ENCODE peak calls at places on chromosomes 2 and 18, in nine cellular contexts. One of them, this sample, is unnamed.

GRCh38 chr18:47215554-47216138 is 35.8 kb downstream of the SKOR2 start:
- DNase-seq in B cell: no peak
- DNase-seq in CD4-positive, alpha-beta T cell: no peak
- DNase-seq in testis: peak; percentile 28
- DNase-seq in HTR-8/SVneo: peak; percentile 14
- DNase-seq in cerebellum: peak; percentile 33
- DNase-seq in anterior cingulate cortex: peak; percentile 26
- DNase-seq in activated T-cell treated with anti-CD3 and anti-CD28 coated beads for 1 hour: no peak
- DNase-seq in activated naive CD4-positive, alpha-beta T cell treated with Interleukin-2 at 50 U/mL for 16 hours: no peak
- DNase-seq in this sample: no peak

GRCh38 chr2:119487434-119488244 is 36.6 kb downstream of the SCTR start:
- DNase-seq in B cell: no peak
- DNase-seq in CD4-positive, alpha-beta T cell: no peak
- DNase-seq in testis: no peak
- DNase-seq in HTR-8/SVneo: no peak
- DNase-seq in cerebellum: no peak
- DNase-seq in anterior cingulate cortex: no peak
- DNase-seq in activated T-cell treated with anti-CD3 and anti-CD28 coated beads for 1 hour: no peak
- DNase-seq in activated naive CD4-positive, alpha-beta T cell treated with Interleukin-2 at 50 U/mL for 16 hours: no peak
- DNase-seq in this sample: peak; percentile 74

GRCh38 chr18:34444622-34445021 is 219.9 kb upstream of the NOL4 start:
- DNase-seq in B cell: no peak
- DNase-seq in CD4-positive, alpha-beta T cell: no peak
- DNase-seq in testis: no peak
- DNase-seq in HTR-8/SVneo: no peak
- DNase-seq in cerebellum: no peak
- DNase-seq in anterior cingulate cortex: no peak
- DNase-seq in activated T-cell treated with anti-CD3 and anti-CD28 coated beads for 1 hour: no peak
- DNase-seq in activated naive CD4-positive, alpha-beta T cell treated with Interleukin-2 at 50 U/mL for 16 hours: no peak
- DNase-seq in this sample: no peak

GRCh38 chr2:237699870-237700582 is 72.6 kb downstream of the LRRFIP1 start:
- DNase-seq in B cell: no peak
- DNase-seq in CD4-positive, alpha-beta T cell: no peak
- DNase-seq in testis: no peak
- DNase-seq in HTR-8/SVneo: no peak
- DNase-seq in cerebellum: no peak
- DNase-seq in anterior cingulate cortex: no peak
- DNase-seq in activated T-cell treated with anti-CD3 and anti-CD28 coated beads for 1 hour: no peak
- DNase-seq in activated naive CD4-positive, alpha-beta T cell treated with Interleukin-2 at 50 U/mL for 16 hours: no peak
- DNase-seq in this sample: no peak

GRCh38 chr18:76610933-76611749 is 116.1 kb upstream of the ZNF516 start:
- DNase-seq in B cell: no peak
- DNase-seq in CD4-positive, alpha-beta T cell: no peak
- DNase-seq in testis: peak; percentile 44
- DNase-seq in HTR-8/SVneo: no peak
- DNase-seq in cerebellum: no peak
- DNase-seq in anterior cingulate cortex: no peak
- DNase-seq in activated T-cell treated with anti-CD3 and anti-CD28 coated beads for 1 hour: no peak
- DNase-seq in activated naive CD4-positive, alpha-beta T cell treated with Interleukin-2 at 50 U/mL for 16 hours: no peak
- DNase-seq in this sample: no peak

GRCh38 chr2:187774551-187775071 is 220.4 kb upstream of the TFPI start:
- DNase-seq in B cell: no peak
- DNase-seq in CD4-positive, alpha-beta T cell: no peak
- DNase-seq in testis: no peak
- DNase-seq in HTR-8/SVneo: no peak
- DNase-seq in cerebellum: no peak
- DNase-seq in anterior cingulate cortex: no peak
- DNase-seq in activated T-cell treated with anti-CD3 and anti-CD28 coated beads for 1 hour: no peak
- DNase-seq in activated naive CD4-positive, alpha-beta T cell treated with Interleukin-2 at 50 U/mL for 16 hours: no peak
- DNase-seq in this sample: no peak

GRCh38 chr2:206011018-206011614 is 74.9 kb downstream of the INO80D start:
- DNase-seq in B cell: no peak
- DNase-seq in CD4-positive, alpha-beta T cell: no peak
- DNase-seq in testis: no peak
- DNase-seq in HTR-8/SVneo: no peak
- DNase-seq in cerebellum: no peak
- DNase-seq in anterior cingulate cortex: no peak
- DNase-seq in activated T-cell treated with anti-CD3 and anti-CD28 coated beads for 1 hour: no peak
- DNase-seq in activated naive CD4-positive, alpha-beta T cell treated with Interleukin-2 at 50 U/mL for 16 hours: no peak
- DNase-seq in this sample: no peak

GRCh38 chr2:57443985-57444501 is 602.6 kb upstream of the VRK2 start:
- DNase-seq in B cell: no peak
- DNase-seq in CD4-positive, alpha-beta T cell: no peak
- DNase-seq in testis: no peak
- DNase-seq in HTR-8/SVneo: no peak
- DNase-seq in cerebellum: no peak
- DNase-seq in anterior cingulate cortex: no peak
- DNase-seq in activated T-cell treated with anti-CD3 and anti-CD28 coated beads for 1 hour: no peak
- DNase-seq in activated naive CD4-positive, alpha-beta T cell treated with Interleukin-2 at 50 U/mL for 16 hours: no peak
- DNase-seq in this sample: no peak

GRCh38 chr2:38315707-38316333 is 61.3 kb downstream of the ATL2 start:
- DNase-seq in B cell: no peak
- DNase-seq in CD4-positive, alpha-beta T cell: no peak
- DNase-seq in testis: no peak
- DNase-seq in HTR-8/SVneo: peak; percentile 49
- DNase-seq in cerebellum: peak; percentile 33
- DNase-seq in anterior cingulate cortex: no peak
- DNase-seq in activated T-cell treated with anti-CD3 and anti-CD28 coated beads for 1 hour: no peak
- DNase-seq in activated naive CD4-positive, alpha-beta T cell treated with Interleukin-2 at 50 U/mL for 16 hours: no peak
- DNase-seq in this sample: no peak

GRCh38 chr2:167932123-167932693 is 315.2 kb downstream of the STK39 start:
- DNase-seq in B cell: no peak
- DNase-seq in CD4-positive, alpha-beta T cell: no peak
- DNase-seq in testis: no peak
- DNase-seq in HTR-8/SVneo: no peak
- DNase-seq in cerebellum: no peak
- DNase-seq in anterior cingulate cortex: no peak
- DNase-seq in activated T-cell treated with anti-CD3 and anti-CD28 coated beads for 1 hour: no peak
- DNase-seq in activated naive CD4-positive, alpha-beta T cell treated with Interleukin-2 at 50 U/mL for 16 hours: no peak
- DNase-seq in this sample: no peak

GRCh38 chr2:212537311-212538155 is 1.1 kb downstream of the ERBB4 start:
- DNase-seq in B cell: no peak
- DNase-seq in CD4-positive, alpha-beta T cell: no peak
- DNase-seq in testis: peak; percentile 35
- DNase-seq in HTR-8/SVneo: peak; percentile 19
- DNase-seq in cerebellum: peak; percentile 37
- DNase-seq in anterior cingulate cortex: peak; percentile 24
- DNase-seq in activated T-cell treated with anti-CD3 and anti-CD28 coated beads for 1 hour: no peak
- DNase-seq in activated naive CD4-positive, alpha-beta T cell treated with Interleukin-2 at 50 U/mL for 16 hours: no peak
- DNase-seq in this sample: peak; percentile 83

GRCh38 chr2:215749092-215749957 is 264.0 kb downstream of the MREG start:
- DNase-seq in B cell: no peak
- DNase-seq in CD4-positive, alpha-beta T cell: no peak
- DNase-seq in testis: peak; percentile 55
- DNase-seq in HTR-8/SVneo: no peak
- DNase-seq in cerebellum: no peak
- DNase-seq in anterior cingulate cortex: no peak
- DNase-seq in activated T-cell treated with anti-CD3 and anti-CD28 coated beads for 1 hour: no peak
- DNase-seq in activated naive CD4-positive, alpha-beta T cell treated with Interleukin-2 at 50 U/mL for 16 hours: no peak
- DNase-seq in this sample: peak; percentile 90

GRCh38 chr2:149894760-149895159 is 307.2 kb upstream of the MMADHC start:
- DNase-seq in B cell: no peak
- DNase-seq in CD4-positive, alpha-beta T cell: no peak
- DNase-seq in testis: no peak
- DNase-seq in HTR-8/SVneo: no peak
- DNase-seq in cerebellum: no peak
- DNase-seq in anterior cingulate cortex: no peak
- DNase-seq in activated T-cell treated with anti-CD3 and anti-CD28 coated beads for 1 hour: no peak
- DNase-seq in activated naive CD4-positive, alpha-beta T cell treated with Interleukin-2 at 50 U/mL for 16 hours: no peak
- DNase-seq in this sample: no peak

GRCh38 chr2:46326231-46326980 is 29.2 kb downstream of the EPAS1 start:
- DNase-seq in B cell: no peak
- DNase-seq in CD4-positive, alpha-beta T cell: no peak
- DNase-seq in testis: no peak
- DNase-seq in HTR-8/SVneo: no peak
- DNase-seq in cerebellum: no peak
- DNase-seq in anterior cingulate cortex: no peak
- DNase-seq in activated T-cell treated with anti-CD3 and anti-CD28 coated beads for 1 hour: no peak
- DNase-seq in activated naive CD4-positive, alpha-beta T cell treated with Interleukin-2 at 50 U/mL for 16 hours: no peak
- DNase-seq in this sample: no peak

GRCh38 chr18:37161491-37161890 is 332.6 kb downstream of the KIAA1328 start:
- DNase-seq in B cell: no peak
- DNase-seq in CD4-positive, alpha-beta T cell: no peak
- DNase-seq in testis: no peak
- DNase-seq in HTR-8/SVneo: no peak
- DNase-seq in cerebellum: no peak
- DNase-seq in anterior cingulate cortex: no peak
- DNase-seq in activated T-cell treated with anti-CD3 and anti-CD28 coated beads for 1 hour: no peak
- DNase-seq in activated naive CD4-positive, alpha-beta T cell treated with Interleukin-2 at 50 U/mL for 16 hours: no peak
- DNase-seq in this sample: no peak

GRCh38 chr2:178517496-178517895 is 37.2 kb downstream of the PLEKHA3 start:
- DNase-seq in B cell: no peak
- DNase-seq in CD4-positive, alpha-beta T cell: no peak
- DNase-seq in testis: no peak
- DNase-seq in HTR-8/SVneo: no peak
- DNase-seq in cerebellum: no peak
- DNase-seq in anterior cingulate cortex: no peak
- DNase-seq in activated T-cell treated with anti-CD3 and anti-CD28 coated beads for 1 hour: no peak
- DNase-seq in activated naive CD4-positive, alpha-beta T cell treated with Interleukin-2 at 50 U/mL for 16 hours: no peak
- DNase-seq in this sample: no peak

GRCh38 chr2:1744151-1744445 is 217 bp downstream of the PXDN start:
- DNase-seq in B cell: no peak
- DNase-seq in CD4-positive, alpha-beta T cell: no peak
- DNase-seq in testis: peak; percentile 17
- DNase-seq in HTR-8/SVneo: no peak
- DNase-seq in cerebellum: no peak
- DNase-seq in anterior cingulate cortex: no peak
- DNase-seq in activated T-cell treated with anti-CD3 and anti-CD28 coated beads for 1 hour: no peak
- DNase-seq in activated naive CD4-positive, alpha-beta T cell treated with Interleukin-2 at 50 U/mL for 16 hours: no peak
- DNase-seq in this sample: no peak